ENCODE peak calls at places on chromosomes 5 and 9, in six cellular contexts. One of them, this sample, is unnamed. For H3K27me3, the result is how much of the 10 kb centered on the place peaks cover.

GRCh38 chr9:81264516-81264915 is 424.8 kb downstream of the TLE1 start:
- DNase-seq in adrenal gland: peak
- DNase-seq in breast epithelium: no peak
- DNase-seq in body of pancreas: no peak
- DNase-seq in gastrocnemius medialis: no peak
- DNase-seq in heart left ventricle: peak
- DNase-seq in this sample: no peak

GRCh38 chr9:4086119-4087088 is 213.5 kb downstream of the GLIS3 start:
- DNase-seq in adrenal gland: no peak
- DNase-seq in breast epithelium: no peak
- DNase-seq in body of pancreas: no peak
- DNase-seq in gastrocnemius medialis: no peak
- DNase-seq in heart left ventricle: no peak
- DNase-seq in this sample: no peak

GRCh38 chr5:135271533-135272310 is 127.3 kb downstream of the MACROH2A1 start:
- DNase-seq in adrenal gland: no peak
- DNase-seq in breast epithelium: no peak
- DNase-seq in body of pancreas: no peak
- DNase-seq in gastrocnemius medialis: peak
- DNase-seq in heart left ventricle: no peak
- DNase-seq in this sample: no peak

GRCh38 chr5:80220268-80220897 is 35.5 kb downstream of the SERINC5 start:
- DNase-seq in adrenal gland: no peak
- DNase-seq in breast epithelium: no peak
- DNase-seq in body of pancreas: no peak
- DNase-seq in gastrocnemius medialis: no peak
- DNase-seq in heart left ventricle: no peak
- DNase-seq in this sample: no peak

GRCh38 chr5:113166710-113167366 is 190.2 kb downstream of the DCP2 start:
- DNase-seq in adrenal gland: no peak
- DNase-seq in breast epithelium: no peak
- DNase-seq in body of pancreas: no peak
- DNase-seq in gastrocnemius medialis: no peak
- DNase-seq in heart left ventricle: no peak
- DNase-seq in this sample: no peak

GRCh38 chr9:121748727-121749546 is 97.5 kb downstream of the DAB2IP start:
- DNase-seq in adrenal gland: peak
- DNase-seq in breast epithelium: no peak
- DNase-seq in body of pancreas: no peak
- DNase-seq in gastrocnemius medialis: peak
- DNase-seq in heart left ventricle: peak
- DNase-seq in this sample: peak

GRCh38 chr5:134525687-134526482 is 415 bp downstream of the JADE2 start:
- DNase-seq in adrenal gland: peak
- DNase-seq in breast epithelium: peak
- DNase-seq in body of pancreas: peak
- DNase-seq in gastrocnemius medialis: peak
- DNase-seq in heart left ventricle: peak
- DNase-seq in this sample: peak

GRCh38 chr9:121055642-121056143 is 5.6 kb upstream of the C5 start:
- DNase-seq in adrenal gland: no peak
- DNase-seq in breast epithelium: no peak
- DNase-seq in body of pancreas: peak
- DNase-seq in gastrocnemius medialis: no peak
- DNase-seq in heart left ventricle: no peak
- DNase-seq in this sample: no peak

GRCh38 chr5:80964491-80964890 is 4.3 kb downstream of the RASGRF2 start:
- DNase-seq in adrenal gland: no peak
- DNase-seq in breast epithelium: no peak
- DNase-seq in body of pancreas: no peak
- DNase-seq in gastrocnemius medialis: no peak
- DNase-seq in heart left ventricle: no peak
- DNase-seq in this sample: no peak

GRCh38 chr5:15105799-15106393 is 234.3 kb upstream of the ANKH start:
- DNase-seq in adrenal gland: peak
- DNase-seq in breast epithelium: no peak
- DNase-seq in body of pancreas: peak
- DNase-seq in gastrocnemius medialis: no peak
- DNase-seq in heart left ventricle: no peak
- DNase-seq in this sample: peak

GRCh38 chr9:112753725-112754124 is 3.2 kb downstream of the SNX30 start:
- DNase-seq in adrenal gland: no peak
- DNase-seq in breast epithelium: no peak
- DNase-seq in body of pancreas: no peak
- DNase-seq in gastrocnemius medialis: no peak
- DNase-seq in heart left ventricle: no peak
- DNase-seq in this sample: peak

GRCh38 chr9:37913480-37914153 is 9.7 kb upstream of the SLC25A51 start:
- DNase-seq in adrenal gland: peak
- DNase-seq in breast epithelium: peak
- DNase-seq in body of pancreas: peak
- DNase-seq in gastrocnemius medialis: peak
- DNase-seq in heart left ventricle: peak
- DNase-seq in this sample: peak

GRCh38 chr9:22405869-22406659 is 40.6 kb upstream of the DMRTA1 start:
- DNase-seq in adrenal gland: no peak
- DNase-seq in breast epithelium: no peak
- DNase-seq in body of pancreas: no peak
- DNase-seq in gastrocnemius medialis: no peak
- DNase-seq in heart left ventricle: no peak
- DNase-seq in this sample: no peak

GRCh38 chr9:85200726-85201402 is 531.3 kb downstream of the NTRK2 start:
- DNase-seq in adrenal gland: no peak
- DNase-seq in breast epithelium: peak
- DNase-seq in body of pancreas: peak
- DNase-seq in gastrocnemius medialis: no peak
- DNase-seq in heart left ventricle: no peak
- DNase-seq in this sample: no peak

GRCh38 chr5:42638972-42639371 is 117.6 kb upstream of the CCDC152 start:
- DNase-seq in adrenal gland: no peak
- DNase-seq in breast epithelium: no peak
- DNase-seq in body of pancreas: no peak
- DNase-seq in gastrocnemius medialis: no peak
- DNase-seq in heart left ventricle: no peak
- DNase-seq in this sample: no peak

GRCh38 chr5:32160228-32160627 is 13.9 kb downstream of the GOLPH3 start:
- DNase-seq in adrenal gland: no peak
- DNase-seq in breast epithelium: no peak
- DNase-seq in body of pancreas: no peak
- DNase-seq in gastrocnemius medialis: no peak
- DNase-seq in heart left ventricle: no peak
- DNase-seq in this sample: no peak

GRCh38 chr5:119072496-119072895 is 1.6 kb downstream of the DMXL1 start:
- DNase-seq in adrenal gland: no peak
- DNase-seq in breast epithelium: no peak
- DNase-seq in body of pancreas: no peak
- DNase-seq in gastrocnemius medialis: no peak
- DNase-seq in heart left ventricle: no peak
- DNase-seq in this sample: no peak

GRCh38 chr5:119070828-119071572 is at the start of gene DMXL1:
- DNase-seq in adrenal gland: peak
- DNase-seq in breast epithelium: peak
- DNase-seq in body of pancreas: peak
- DNase-seq in gastrocnemius medialis: peak
- DNase-seq in heart left ventricle: peak
- DNase-seq in this sample: peak

GRCh38 chr5:119071573-119071874 is 637 bp downstream of the DMXL1 start:
- DNase-seq in adrenal gland: no peak
- DNase-seq in breast epithelium: no peak
- DNase-seq in body of pancreas: no peak
- DNase-seq in gastrocnemius medialis: no peak
- DNase-seq in heart left ventricle: no peak
- DNase-seq in this sample: no peak

GRCh38 chr5:119067338-119067737 is 3.5 kb upstream of the DMXL1 start:
- DNase-seq in adrenal gland: no peak
- DNase-seq in breast epithelium: no peak
- DNase-seq in body of pancreas: no peak
- DNase-seq in gastrocnemius medialis: no peak
- DNase-seq in heart left ventricle: no peak
- DNase-seq in this sample: no peak

GRCh38 chr5:119070578-119070827 is 384 bp upstream of the DMXL1 start:
- DNase-seq in adrenal gland: no peak
- DNase-seq in breast epithelium: peak
- DNase-seq in body of pancreas: no peak
- DNase-seq in gastrocnemius medialis: no peak
- DNase-seq in heart left ventricle: no peak
- DNase-seq in this sample: no peak
- TF ChIP-seq POLR2A in adrenal gland: peak
- TF ChIP-seq POLR2A in breast epithelium: no peak
- TF ChIP-seq POLR2A in body of pancreas: no peak
- TF ChIP-seq POLR2A in gastrocnemius medialis: no peak
- TF ChIP-seq POLR2A in heart left ventricle: no peak
- TF ChIP-seq POLR2A in this sample: no peak

GRCh38 chr5:152379331-152379730 is 25.7 kb downstream of the NMUR2 start:
- DNase-seq in adrenal gland: no peak
- DNase-seq in breast epithelium: no peak
- DNase-seq in body of pancreas: no peak
- DNase-seq in gastrocnemius medialis: no peak
- DNase-seq in heart left ventricle: no peak
- DNase-seq in this sample: no peak
- H3K27ac ChIP-seq in adrenal gland: no peak
- H3K27ac ChIP-seq in breast epithelium: no peak
- H3K27ac ChIP-seq in body of pancreas: no peak
- H3K27ac ChIP-seq in gastrocnemius medialis: no peak
- H3K27ac ChIP-seq in heart left ventricle: no peak
- H3K27ac ChIP-seq in this sample: no peak

GRCh38 chr9:133207021-133207531 is 2.0 kb downstream of the OBP2B start:
- DNase-seq in adrenal gland: peak
- DNase-seq in breast epithelium: no peak
- DNase-seq in body of pancreas: peak
- DNase-seq in gastrocnemius medialis: no peak
- DNase-seq in heart left ventricle: no peak
- DNase-seq in this sample: no peak

GRCh38 chr9:133210609-133211008 is 1.6 kb upstream of the OBP2B start:
- DNase-seq in adrenal gland: peak
- DNase-seq in breast epithelium: no peak
- DNase-seq in body of pancreas: no peak
- DNase-seq in gastrocnemius medialis: no peak
- DNase-seq in heart left ventricle: no peak
- DNase-seq in this sample: no peak

GRCh38 chr9:133207540-133208170 is 1.4 kb downstream of the OBP2B start:
- DNase-seq in adrenal gland: peak
- DNase-seq in breast epithelium: no peak
- DNase-seq in body of pancreas: peak
- DNase-seq in gastrocnemius medialis: no peak
- DNase-seq in heart left ventricle: no peak
- DNase-seq in this sample: no peak

GRCh38 chr9:133205996-133206931 is 2.8 kb downstream of the OBP2B start:
- DNase-seq in adrenal gland: peak
- DNase-seq in breast epithelium: no peak
- DNase-seq in body of pancreas: peak
- DNase-seq in gastrocnemius medialis: no peak
- DNase-seq in heart left ventricle: no peak
- DNase-seq in this sample: no peak

DNA sequence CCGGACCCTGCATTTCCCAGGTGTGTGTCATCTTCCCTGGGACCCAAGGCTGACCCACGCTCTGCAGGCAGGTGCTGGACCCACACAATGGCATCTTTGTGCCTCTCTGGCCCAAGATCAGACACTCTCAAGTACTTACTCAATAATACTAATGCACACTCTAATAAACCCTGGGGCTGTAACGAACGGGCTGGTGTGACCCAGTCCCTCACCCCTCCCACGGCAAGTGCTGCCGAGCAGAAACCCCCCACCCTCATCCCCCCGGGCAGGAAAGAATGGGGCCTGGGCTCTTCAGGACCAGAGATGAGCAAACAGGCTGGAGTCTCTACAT is 1.1 kb upstream of the OBP2B start:
- DNase-seq in adrenal gland: no peak
- DNase-seq in breast epithelium: peak
- DNase-seq in body of pancreas: peak
- DNase-seq in gastrocnemius medialis: no peak
- DNase-seq in heart left ventricle: no peak
- DNase-seq in this sample: no peak
- H3K27me3 ChIP-seq in adrenal gland: under half
- H3K27me3 ChIP-seq in breast epithelium: under half
- H3K27me3 ChIP-seq in body of pancreas: under half
- H3K27me3 ChIP-seq in gastrocnemius medialis: under half
- H3K27me3 ChIP-seq in heart left ventricle: under half
- H3K27me3 ChIP-seq in this sample: under half

GRCh38 chr9:131668057-131668438 is 71.8 kb downstream of the RAPGEF1 start:
- DNase-seq in adrenal gland: peak
- DNase-seq in breast epithelium: no peak
- DNase-seq in body of pancreas: no peak
- DNase-seq in gastrocnemius medialis: no peak
- DNase-seq in heart left ventricle: no peak
- DNase-seq in this sample: no peak
- TF ChIP-seq POLR2A in adrenal gland: no peak
- TF ChIP-seq POLR2A in breast epithelium: no peak
- TF ChIP-seq POLR2A in body of pancreas: no peak
- TF ChIP-seq POLR2A in gastrocnemius medialis: no peak
- TF ChIP-seq POLR2A in heart left ventricle: no peak
- TF ChIP-seq POLR2A in this sample: no peak

GRCh38 chr9:128068656-128069221 is 707 bp downstream of the SLC25A25 start:
- DNase-seq in adrenal gland: peak
- DNase-seq in breast epithelium: no peak
- DNase-seq in body of pancreas: no peak
- DNase-seq in gastrocnemius medialis: no peak
- DNase-seq in heart left ventricle: no peak
- DNase-seq in this sample: no peak
- H3K27ac ChIP-seq in adrenal gland: peak
- H3K27ac ChIP-seq in breast epithelium: peak
- H3K27ac ChIP-seq in body of pancreas: peak
- H3K27ac ChIP-seq in gastrocnemius medialis: peak
- H3K27ac ChIP-seq in heart left ventricle: peak
- H3K27ac ChIP-seq in this sample: peak

DNA sequence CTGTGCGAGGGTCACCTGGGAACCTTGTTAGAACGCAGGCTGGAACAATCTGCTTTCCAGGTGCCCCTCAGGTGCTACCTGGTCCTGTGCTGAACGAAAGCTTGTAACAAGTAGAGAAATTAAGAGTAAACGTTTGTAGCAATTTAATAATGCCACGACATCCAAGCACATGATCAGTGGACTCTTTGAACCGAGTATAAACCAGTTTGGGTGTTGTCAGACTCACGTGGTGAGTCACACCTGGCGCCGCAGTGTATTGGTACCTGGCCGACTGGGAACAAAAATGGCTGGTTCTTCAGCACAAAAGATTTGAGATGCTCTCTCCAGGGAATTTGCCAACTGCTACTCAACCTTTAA is 913 bp upstream of the MYO10 start:
- DNase-seq in adrenal gland: no peak
- DNase-seq in breast epithelium: peak
- DNase-seq in body of pancreas: peak
- DNase-seq in gastrocnemius medialis: no peak
- DNase-seq in heart left ventricle: no peak
- DNase-seq in this sample: no peak
- H3K27me3 ChIP-seq in adrenal gland: under half
- H3K27me3 ChIP-seq in breast epithelium: under half
- H3K27me3 ChIP-seq in body of pancreas: under half
- H3K27me3 ChIP-seq in gastrocnemius medialis: under half
- H3K27me3 ChIP-seq in heart left ventricle: under half
- H3K27me3 ChIP-seq in this sample: under half

GRCh38 chr5:60843693-60844428 is at the start of gene ELOVL7:
- DNase-seq in adrenal gland: peak
- DNase-seq in breast epithelium: peak
- DNase-seq in body of pancreas: peak
- DNase-seq in gastrocnemius medialis: no peak
- DNase-seq in heart left ventricle: no peak
- DNase-seq in this sample: peak
- TF ChIP-seq POLR2A in adrenal gland: peak
- TF ChIP-seq POLR2A in breast epithelium: no peak
- TF ChIP-seq POLR2A in body of pancreas: peak
- TF ChIP-seq POLR2A in gastrocnemius medialis: peak
- TF ChIP-seq POLR2A in heart left ventricle: no peak
- TF ChIP-seq POLR2A in this sample: peak